ENCODE peak calls at places on chromosome 22, in six cellular contexts. P is tibial nerve, R is fibroblast of lung, H is IMR-90, W is lower lobe of right lung, E is neural progenitor cell. Y is an unnamed sample. For H3K4me1, the result is how much of the 10 kb centered on the place peaks cover.

GRCh38 chr22:40878937-40879336 is 17.0 kb upstream of the DNAJB7 start:
- DNase-seq in P (no peak), R (no peak), H (no peak), W (no peak), E (no peak), Y (no peak)

GRCh38 chr22:32810241-32811133 is 9.0 kb downstream of the TIMP3 start:
- DNase-seq in P (no peak), R (peak), H (peak), W (no peak), E (peak), Y (no peak)

GRCh38 chr22:40044870-40045834 is 50.4 kb downstream of the FAM83F start:
- DNase-seq in P (no peak), R (peak), H (peak), W (peak), E (peak), Y (no peak)

GRCh38 chr22:21759631-21760030 is 24.0 kb upstream of the YPEL1 start:
- DNase-seq in P (no peak), R (no peak), H (no peak), W (no peak), E (no peak), Y (no peak)

GRCh38 chr22:37448521-37449150 is 21.4 kb upstream of the ELFN2 start:
- DNase-seq in P (no peak), R (no peak), H (no peak), W (no peak), E (no peak), Y (no peak)

GRCh38 chr22:41302016-41302767 is 867 bp downstream of the ZC3H7B start:
- DNase-seq in P (no peak), R (peak), H (no peak), W (no peak), E (peak), Y (no peak)

GRCh38 chr22:47965066-47965465 is 1202.6 kb downstream of the TBC1D22A start:
- DNase-seq in P (no peak), R (no peak), H (no peak), W (no peak), E (no peak), Y (no peak)

GRCh38 chr22:19109198-19110063 is 12.8 kb downstream of the DGCR2 start:
- DNase-seq in P (no peak), R (peak), H (peak), W (no peak), E (no peak), Y (no peak)

GRCh38 chr22:20430641-20431519 is 6.7 kb downstream of the SCARF2 start:
- DNase-seq in P (no peak), R (peak), H (no peak), W (peak), E (peak), Y (no peak)

DNA sequence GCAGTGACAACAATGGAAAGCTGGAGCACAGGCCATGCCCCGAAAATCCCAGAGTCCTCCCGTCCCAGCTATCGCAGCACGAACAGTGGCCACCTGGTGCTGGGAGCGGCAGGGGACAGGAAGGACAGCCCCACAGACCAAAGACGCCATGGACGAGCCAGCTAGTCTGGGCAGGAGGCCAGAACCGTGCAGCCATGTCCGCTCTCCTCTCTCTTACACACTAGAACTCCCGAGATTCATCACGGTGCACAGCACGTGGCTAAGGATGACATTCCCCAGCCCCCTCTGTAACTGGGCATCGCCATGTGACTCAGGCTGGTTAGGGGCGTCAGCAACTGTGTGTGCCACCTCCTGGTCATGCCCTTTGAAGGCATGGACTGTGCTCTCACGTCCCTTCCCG is 4.6 kb downstream of the CDPF1 start:
- DNase-seq in P (no peak), R (no peak), H (no peak), W (no peak), E (no peak), Y (no peak)
- H3K27ac ChIP-seq in P (peak), R (no peak), H (no peak), W (no peak), E (no peak), Y (no peak)

DNA sequence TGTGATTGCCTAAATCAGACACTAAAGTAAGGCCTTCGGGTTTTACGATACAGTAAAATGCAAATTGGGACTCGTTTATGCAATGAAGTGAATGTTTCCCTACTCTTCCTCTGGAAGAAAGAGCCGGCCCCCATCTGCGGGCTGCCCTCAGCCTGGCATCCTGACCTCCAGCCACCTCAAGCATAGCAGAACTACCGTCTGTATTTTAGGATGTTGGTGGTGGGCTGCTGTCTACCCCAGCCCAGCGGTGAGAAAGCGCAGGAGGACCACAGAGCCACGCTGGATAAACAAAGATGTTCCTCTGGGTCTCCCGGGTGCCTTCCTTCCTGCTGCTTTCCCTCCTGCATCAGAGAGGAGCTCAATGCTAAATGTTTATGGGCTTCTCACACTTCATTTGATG is 287.6 kb downstream of the BRD1 start:
- DNase-seq in P (no peak), R (no peak), H (no peak), W (peak), E (no peak), Y (no peak)
- H3K4me1 ChIP-seq in P (under half), R (under half), H (under half), W (under half), E (under half), Y (under half)

GRCh38 chr22:38859581-38860290 is 12.3 kb downstream of the CBX6 start:
- DNase-seq in P (no peak), R (no peak), H (no peak), W (no peak), E (no peak), Y (no peak)

GRCh38 chr22:38861927-38862326 is 10.1 kb downstream of the CBX6 start:
- DNase-seq in P (no peak), R (no peak), H (no peak), W (no peak), E (no peak), Y (no peak)

GRCh38 chr22:38860291-38861169 is 11.5 kb downstream of the CBX6 start:
- DNase-seq in P (no peak), R (no peak), H (no peak), W (no peak), E (peak), Y (no peak)

GRCh38 chr22:38862375-38863329 is 9.4 kb downstream of the CBX6 start:
- DNase-seq in P (no peak), R (peak), H (no peak), W (peak), E (peak), Y (no peak)

GRCh38 chr22:38861170-38861874 is 10.7 kb downstream of the CBX6 start:
- DNase-seq in P (no peak), R (no peak), H (no peak), W (no peak), E (no peak), Y (no peak)
- TF ChIP-seq CTCF in P (no peak), R (peak), H (peak), W (no peak), E (peak), Y (peak)

GRCh38 chr22:46752911-46753310 is 9.5 kb upstream of the TBC1D22A start:
- DNase-seq in P (no peak), R (no peak), H (no peak), W (no peak), E (no peak), Y (no peak)

GRCh38 chr22:46753360-46753759 is 9.1 kb upstream of the TBC1D22A start:
- DNase-seq in P (no peak), R (no peak), H (no peak), W (no peak), E (no peak), Y (no peak)

GRCh38 chr22:46753761-46754109 is 8.7 kb upstream of the TBC1D22A start:
- DNase-seq in P (no peak), R (no peak), H (no peak), W (no peak), E (no peak), Y (no peak)

GRCh38 chr22:46750861-46751260 is 11.6 kb upstream of the TBC1D22A start:
- DNase-seq in P (no peak), R (no peak), H (no peak), W (no peak), E (no peak), Y (no peak)

DNA sequence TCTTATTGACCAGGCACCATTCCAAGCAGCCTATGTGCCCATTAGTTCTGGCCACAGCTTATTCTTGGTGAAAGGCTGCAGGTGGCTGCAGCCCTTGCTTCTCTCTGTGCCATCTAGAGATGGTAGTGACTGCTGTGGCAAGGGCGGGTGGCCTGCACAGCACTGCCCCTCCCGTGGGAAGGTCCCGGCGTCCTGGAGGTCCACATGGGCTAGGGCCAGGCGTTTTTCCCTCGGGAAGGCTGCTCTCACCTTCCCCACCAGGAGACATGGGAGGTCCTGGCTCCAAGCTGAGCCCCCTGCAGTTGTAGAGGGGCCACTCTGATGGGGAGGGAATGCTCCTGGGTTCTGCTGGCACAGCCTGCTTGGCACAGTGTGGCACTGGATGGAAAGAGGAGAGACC is 10.2 kb upstream of the TBC1D22A start:
- DNase-seq in P (no peak), R (no peak), H (no peak), W (no peak), E (no peak), Y (no peak)
- H3K27ac ChIP-seq in P (no peak), R (no peak), H (no peak), W (no peak), E (no peak), Y (peak)

GRCh38 chr22:49789289-49790141 is 38.2 kb downstream of the BRD1 start:
- DNase-seq in P (peak), R (no peak), H (peak), W (peak), E (no peak), Y (no peak)
- H3K4me1 ChIP-seq in P (half or more), R (under half), H (under half), W (under half), E (under half), Y (half or more)

GRCh38 chr22:45340323-45340722 is 30.6 kb downstream of the FAM118A start:
- DNase-seq in P (no peak), R (no peak), H (no peak), W (no peak), E (no peak), Y (no peak)
- TF ChIP-seq CTCF in P (no peak), R (no peak), H (no peak), W (no peak), E (no peak), Y (no peak)

GRCh38 chr22:31099841-31100761 is 7.3 kb downstream of the SELENOM start:
- DNase-seq in P (no peak), R (no peak), H (no peak), W (no peak), E (no peak), Y (no peak)
- H3K27ac ChIP-seq in P (peak), R (no peak), H (peak), W (no peak), E (no peak), Y (peak)

Y was measured in thoracic aorta.